ENCODE peak calls at places on chromosomes 4 and X, in nine cellular contexts. W is transverse colon, Q is HCT116, V is stomach, N is K562, S is GM23338, G is upper lobe of left lung, C is endothelial cell of umbilical vein, Y is SK-N-MC. A is an unnamed sample.

GRCh38 chrX:154791951-154792350 is 13.3 kb downstream of the MPP1 start:
- DNase-seq in W (no peak), Q (no peak), V (no peak), N (no peak), S (no peak), G (no peak), C (no peak), Y (no peak), A (no peak)

GRCh38 chr4:184337907-184338306 is 120.2 kb upstream of the ENPP6 start:
- DNase-seq in W (no peak), Q (no peak), V (no peak), N (no peak), S (no peak), G (no peak), C (no peak), Y (no peak), A (no peak)

GRCh38 chr4:152680988-152681731 is 1.4 kb upstream of the TMEM154 start:
- DNase-seq in W (no peak), Q (no peak), V (no peak), N (no peak), S (no peak), G (no peak), C (peak; percentile 82), Y (no peak), A (no peak)

GRCh38 chrX:71992711-71993110 is 82.1 kb downstream of the NHSL2 start:
- DNase-seq in W (no peak), Q (no peak), V (no peak), N (no peak), S (no peak), G (peak; percentile 28), C (no peak), Y (no peak), A (no peak)

GRCh38 chrX:105564536-105564935 is 257.8 kb upstream of the NRK start:
- DNase-seq in W (no peak), Q (no peak), V (no peak), N (no peak), S (no peak), G (no peak), C (no peak), Y (no peak), A (no peak)

GRCh38 chr4:38667005-38667771 is 3.2 kb downstream of the KLF3 start:
- DNase-seq in W (peak; percentile 87), Q (peak; percentile 88), V (peak; percentile 77), N (peak; percentile 92), S (peak; percentile 97), G (peak; percentile 92), C (peak; percentile 99), Y (peak; percentile 86), A (no peak)

GRCh38 chrX:31039327-31039711 is 32.5 kb downstream of the FTHL17 start:
- DNase-seq in W (no peak), Q (no peak), V (no peak), N (no peak), S (no peak), G (no peak), C (no peak), Y (no peak), A (no peak)

GRCh38 chr4:26613242-26613641 is 29.4 kb downstream of the TBC1D19 start:
- DNase-seq in W (no peak), Q (no peak), V (no peak), N (no peak), S (no peak), G (no peak), C (no peak), Y (no peak), A (no peak)

GRCh38 chrX:108699368-108699767 is 37.0 kb downstream of the IRS4 start:
- DNase-seq in W (no peak), Q (peak; percentile 16), V (no peak), N (peak; percentile 5), S (peak; percentile 49), G (no peak), C (peak; percentile 42), Y (peak; percentile 8), A (no peak)

GRCh38 chr4:181301735-181302380 is 941.3 kb upstream of the TENM3 start:
- DNase-seq in W (peak; percentile 57), Q (peak; percentile 41), V (peak; percentile 59), N (peak; percentile 9), S (peak; percentile 83), G (peak; percentile 36), C (no peak), Y (no peak), A (peak; percentile 5)

GRCh38 chrX:71671043-71671829 is 3.9 kb downstream of the LOC101059915 start:
- DNase-seq in W (no peak), Q (no peak), V (no peak), N (no peak), S (no peak), G (no peak), C (no peak), Y (no peak), A (no peak)

GRCh38 chr4:151238477-151238876 is 38.5 kb upstream of the PRSS48 start:
- DNase-seq in W (no peak), Q (no peak), V (no peak), N (no peak), S (no peak), G (no peak), C (peak; percentile 59), Y (no peak), A (no peak)

GRCh38 chr4:29553842-29554241 is 1166.3 kb upstream of the PCDH7 start:
- DNase-seq in W (no peak), Q (peak; percentile 7), V (no peak), N (no peak), S (no peak), G (no peak), C (peak; percentile 32), Y (no peak), A (no peak)

GRCh38 chr4:53981066-53981465 is 83.3 kb downstream of the CHIC2 start:
- DNase-seq in W (no peak), Q (no peak), V (no peak), N (no peak), S (no peak), G (no peak), C (no peak), Y (no peak), A (no peak)

GRCh38 chr4:1599491-1600210 is 84.5 kb downstream of the FAM53A start:
- DNase-seq in W (no peak), Q (no peak), V (no peak), N (no peak), S (peak; percentile 64), G (no peak), C (no peak), Y (no peak), A (no peak)

GRCh38 chrX:68627986-68628385 is 19.5 kb upstream of the STARD8 start:
- DNase-seq in W (no peak), Q (no peak), V (no peak), N (no peak), S (no peak), G (no peak), C (no peak), Y (no peak), A (no peak)

DNA sequence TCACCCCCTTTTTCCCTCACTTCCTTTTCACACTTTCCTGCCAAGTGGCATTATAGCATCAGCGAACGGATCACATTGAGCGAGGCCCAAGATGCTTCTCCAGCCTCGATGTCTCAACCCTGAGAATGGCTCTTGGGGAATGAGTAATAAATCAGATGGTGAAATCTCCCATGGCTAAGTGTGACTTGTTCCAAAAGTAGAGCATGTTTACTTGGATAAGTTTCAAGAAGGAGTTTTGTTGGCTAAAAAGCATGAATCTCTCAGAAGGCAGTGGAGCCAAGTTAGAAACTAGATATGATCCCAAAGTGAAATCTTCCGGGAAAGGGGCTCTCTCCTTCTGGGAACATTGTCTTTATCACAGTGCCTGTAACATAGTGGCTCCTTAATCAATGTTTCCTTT is 316.3 kb downstream of the CAMK2D start:
- DNase-seq in W (peak; percentile 21), Q (no peak), V (no peak), N (no peak), S (no peak), G (no peak), C (peak; percentile 83), Y (no peak), A (no peak)
- TF ChIP-seq POLR2AphosphoS5 in W (peak; percentile 75), Q (peak; percentile 36), V (peak; percentile 90), N (no peak), S (no peak), G (peak; percentile 88), C (no peak), Y (no peak), A (no peak)

GRCh38 chr4:16869594-16870245 is 28.7 kb downstream of the LDB2 start:
- DNase-seq in W (no peak), Q (no peak), V (no peak), N (no peak), S (no peak), G (no peak), C (no peak), Y (no peak), A (no peak)
- TF ChIP-seq POLR2AphosphoS5 in W (no peak), Q (no peak), V (no peak), N (no peak), S (no peak), G (no peak), C (no peak), Y (no peak), A (no peak)

DNA sequence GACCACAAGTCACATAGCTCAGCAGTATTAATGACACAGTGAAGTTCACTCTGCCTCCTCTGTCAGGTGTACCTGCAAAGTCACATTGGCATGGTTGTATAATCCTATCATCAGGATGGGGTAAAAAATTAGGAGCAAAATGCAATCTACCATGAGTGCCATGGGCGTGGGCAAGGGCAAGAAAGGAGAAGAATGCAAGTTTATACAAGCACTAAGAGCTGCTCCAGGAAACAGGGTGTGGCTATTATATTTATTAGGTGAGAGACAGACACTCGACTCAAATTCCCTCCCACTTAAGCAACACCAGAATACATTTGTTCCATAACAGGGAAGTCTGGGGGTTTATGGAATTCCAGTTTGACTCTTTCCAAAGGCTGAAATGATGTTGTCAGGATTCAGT is 378.8 kb downstream of the BCOR start:
- DNase-seq in W (no peak), Q (no peak), V (no peak), N (no peak), S (no peak), G (no peak), C (no peak), Y (no peak), A (no peak)
- TF ChIP-seq POLR2AphosphoS5 in W (no peak), Q (no peak), V (no peak), N (no peak), S (no peak), G (no peak), C (no peak), Y (no peak), A (no peak)

GRCh38 chr4:174216935-174217272 is 66.6 kb downstream of the FBXO8 start:
- DNase-seq in W (no peak), Q (no peak), V (no peak), N (no peak), S (peak; percentile 17), G (no peak), C (no peak), Y (no peak), A (no peak)
- TF ChIP-seq POLR2AphosphoS5 in W (no peak), Q (no peak), V (no peak), N (no peak), S (no peak), G (no peak), C (no peak), Y (no peak), A (no peak)